ENCODE peak calls at places on chromosomes 11 and 22, in nine cellular contexts. One of them, this sample, is unnamed.
A peak's percentile ranks its signal among the peaks of the same experiment; 100 is the strongest.

GRCh38 chr11:11998091-11998781 is 10.2 kb downstream of the DKK3 start:
- DNase-seq in psoas muscle: no peak
- DNase-seq in PC-3: peak; percentile 88
- DNase-seq in neuronal stem cell: no peak
- DNase-seq in heart right ventricle: no peak
- DNase-seq in osteoblast: peak; percentile 90
- DNase-seq in hepatocyte: no peak
- DNase-seq in suprapubic skin: peak; percentile 35
- DNase-seq in cardiac muscle cell: peak; percentile 86
- DNase-seq in this sample: no peak

GRCh38 chr22:19629331-19629719 is 85.0 kb upstream of the SEPTIN5 start:
- DNase-seq in PC-3: no peak
- DNase-seq in osteoblast: peak; percentile 73
- DNase-seq in suprapubic skin: peak; percentile 49
- DNase-seq in hepatocyte: no peak
- DNase-seq in psoas muscle: no peak
- DNase-seq in cardiac muscle cell: no peak
- DNase-seq in heart right ventricle: no peak
- DNase-seq in neuronal stem cell: no peak
- DNase-seq in this sample: no peak

GRCh38 chr11:113189909-113190667 is 124.3 kb upstream of the TTC12 start:
- DNase-seq in psoas muscle: peak; percentile 56
- DNase-seq in heart right ventricle: no peak
- DNase-seq in hepatocyte: no peak
- DNase-seq in osteoblast: peak; percentile 89
- DNase-seq in neuronal stem cell: no peak
- DNase-seq in PC-3: peak; percentile 66
- DNase-seq in suprapubic skin: no peak
- DNase-seq in cardiac muscle cell: peak; percentile 92
- DNase-seq in this sample: peak; percentile 90

GRCh38 chr11:73380321-73380720 is 4.1 kb downstream of the RELT start:
- DNase-seq in neuronal stem cell: no peak
- DNase-seq in heart right ventricle: no peak
- DNase-seq in psoas muscle: no peak
- DNase-seq in cardiac muscle cell: no peak
- DNase-seq in hepatocyte: no peak
- DNase-seq in suprapubic skin: no peak
- DNase-seq in osteoblast: no peak
- DNase-seq in PC-3: no peak
- DNase-seq in this sample: no peak

GRCh38 chr11:83292709-83293435 is 6.7 kb upstream of the CCDC90B start:
- DNase-seq in psoas muscle: no peak
- DNase-seq in heart right ventricle: peak; percentile 33
- DNase-seq in neuronal stem cell: peak; percentile 58
- DNase-seq in osteoblast: peak; percentile 60
- DNase-seq in cardiac muscle cell: peak; percentile 80
- DNase-seq in hepatocyte: peak; percentile 83
- DNase-seq in PC-3: peak; percentile 84
- DNase-seq in suprapubic skin: no peak
- DNase-seq in this sample: no peak

GRCh38 chr11:83112886-83113285 is 41.2 kb upstream of the RAB30 start:
- DNase-seq in cardiac muscle cell: peak; percentile 14
- DNase-seq in psoas muscle: no peak
- DNase-seq in PC-3: no peak
- DNase-seq in heart right ventricle: no peak
- DNase-seq in neuronal stem cell: no peak
- DNase-seq in hepatocyte: no peak
- DNase-seq in suprapubic skin: no peak
- DNase-seq in osteoblast: no peak
- DNase-seq in this sample: no peak

GRCh38 chr11:124646148-124646547 is 23.5 kb downstream of the TBRG1 start:
- DNase-seq in cardiac muscle cell: no peak
- DNase-seq in osteoblast: no peak
- DNase-seq in suprapubic skin: no peak
- DNase-seq in psoas muscle: no peak
- DNase-seq in neuronal stem cell: no peak
- DNase-seq in PC-3: no peak
- DNase-seq in heart right ventricle: no peak
- DNase-seq in hepatocyte: no peak
- DNase-seq in this sample: no peak

GRCh38 chr11:100632970-100633452 is 54.1 kb upstream of the ARHGAP42 start:
- DNase-seq in cardiac muscle cell: peak; percentile 71
- DNase-seq in osteoblast: peak; percentile 4
- DNase-seq in hepatocyte: peak; percentile 66
- DNase-seq in neuronal stem cell: no peak
- DNase-seq in PC-3: peak; percentile 10
- DNase-seq in heart right ventricle: peak; percentile 80
- DNase-seq in psoas muscle: peak; percentile 29
- DNase-seq in suprapubic skin: peak; percentile 80
- DNase-seq in this sample: peak; percentile 68

GRCh38 chr11:406796-407650 is 7.8 kb downstream of the SIGIRR start:
- DNase-seq in heart right ventricle: peak; percentile 82
- DNase-seq in osteoblast: peak; percentile 98
- DNase-seq in cardiac muscle cell: peak; percentile 90
- DNase-seq in psoas muscle: peak; percentile 85
- DNase-seq in PC-3: peak; percentile 68
- DNase-seq in neuronal stem cell: peak; percentile 72
- DNase-seq in hepatocyte: peak; percentile 89
- DNase-seq in suprapubic skin: no peak
- DNase-seq in this sample: peak; percentile 79

GRCh38 chr11:33116535-33116934 is 44.7 kb downstream of the CSTF3 start:
- DNase-seq in hepatocyte: peak; percentile 18
- DNase-seq in PC-3: peak; percentile 79
- DNase-seq in osteoblast: no peak
- DNase-seq in cardiac muscle cell: no peak
- DNase-seq in suprapubic skin: no peak
- DNase-seq in psoas muscle: no peak
- DNase-seq in heart right ventricle: no peak
- DNase-seq in neuronal stem cell: no peak
- DNase-seq in this sample: no peak

GRCh38 chr11:18720086-18720810 is 5.7 kb downstream of the IGSF22 start:
- DNase-seq in neuronal stem cell: no peak
- DNase-seq in osteoblast: peak; percentile 95
- DNase-seq in PC-3: no peak
- DNase-seq in psoas muscle: no peak
- DNase-seq in cardiac muscle cell: peak; percentile 13
- DNase-seq in suprapubic skin: no peak
- DNase-seq in heart right ventricle: no peak
- DNase-seq in hepatocyte: peak; percentile 64
- DNase-seq in this sample: no peak

GRCh38 chr22:45398214-45398613 is 15.2 kb downstream of the SMC1B start:
- DNase-seq in osteoblast: no peak
- DNase-seq in heart right ventricle: no peak
- DNase-seq in PC-3: no peak
- DNase-seq in hepatocyte: no peak
- DNase-seq in suprapubic skin: no peak
- DNase-seq in cardiac muscle cell: no peak
- DNase-seq in neuronal stem cell: no peak
- DNase-seq in psoas muscle: no peak
- DNase-seq in this sample: no peak

DNA sequence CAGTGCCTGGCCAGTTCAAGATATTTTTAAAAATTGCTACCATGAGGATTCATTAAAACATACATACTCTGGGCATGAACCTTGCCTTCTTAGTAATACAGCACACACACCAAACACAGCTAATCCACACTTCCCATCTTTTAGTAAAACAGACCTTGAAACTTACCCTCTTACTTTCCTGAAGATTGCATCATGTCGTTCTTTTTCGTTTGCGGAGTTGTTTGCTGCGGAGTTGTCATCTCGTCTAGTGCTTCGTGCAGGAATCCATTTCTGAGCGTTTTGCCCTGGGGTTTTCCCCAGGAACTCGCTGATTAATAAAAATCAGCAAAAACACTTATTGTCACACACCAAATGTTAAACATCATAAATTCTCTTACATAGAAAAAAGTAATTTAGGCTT is 3.0 kb downstream of the EIF4G2 start:
- DNase-seq in suprapubic skin: no peak
- DNase-seq in osteoblast: no peak
- DNase-seq in cardiac muscle cell: no peak
- DNase-seq in neuronal stem cell: no peak
- DNase-seq in psoas muscle: no peak
- DNase-seq in heart right ventricle: no peak
- DNase-seq in hepatocyte: no peak
- DNase-seq in PC-3: no peak
- DNase-seq in this sample: no peak
- H3K4me3 ChIP-seq in suprapubic skin: peak overlapping the region; percentile 100
- H3K4me3 ChIP-seq in osteoblast: peak overlapping the region; percentile 91
- H3K4me3 ChIP-seq in cardiac muscle cell: no peak overlapping the region
- H3K4me3 ChIP-seq in neuronal stem cell: no peak overlapping the region
- H3K4me3 ChIP-seq in psoas muscle: peak overlapping the region; percentile 97
- H3K4me3 ChIP-seq in heart right ventricle: peak overlapping the region; percentile 96
- H3K4me3 ChIP-seq in hepatocyte: no peak overlapping the region
- H3K4me3 ChIP-seq in PC-3: peak overlapping the region; percentile 92
- H3K4me3 ChIP-seq in this sample: no peak overlapping the region

GRCh38 chr22:39935116-39935515 is 25.1 kb upstream of the TMA7B start:
- DNase-seq in psoas muscle: no peak
- DNase-seq in cardiac muscle cell: no peak
- DNase-seq in hepatocyte: no peak
- DNase-seq in osteoblast: no peak
- DNase-seq in heart right ventricle: no peak
- DNase-seq in PC-3: no peak
- DNase-seq in neuronal stem cell: no peak
- DNase-seq in suprapubic skin: no peak
- DNase-seq in this sample: no peak

GRCh38 chr22:39932918-39933649 is 27.1 kb upstream of the TMA7B start:
- DNase-seq in hepatocyte: peak; percentile 36
- DNase-seq in psoas muscle: no peak
- DNase-seq in osteoblast: no peak
- DNase-seq in neuronal stem cell: peak; percentile 69
- DNase-seq in PC-3: peak; percentile 52
- DNase-seq in cardiac muscle cell: peak; percentile 53
- DNase-seq in suprapubic skin: no peak
- DNase-seq in heart right ventricle: no peak
- DNase-seq in this sample: no peak

GRCh38 chr22:39935622-39936021 is 24.6 kb upstream of the TMA7B start:
- DNase-seq in osteoblast: no peak
- DNase-seq in neuronal stem cell: no peak
- DNase-seq in psoas muscle: no peak
- DNase-seq in heart right ventricle: no peak
- DNase-seq in cardiac muscle cell: no peak
- DNase-seq in suprapubic skin: no peak
- DNase-seq in PC-3: no peak
- DNase-seq in hepatocyte: no peak
- DNase-seq in this sample: no peak

GRCh38 chr22:39932166-39932565 is 28.0 kb upstream of the TMA7B start:
- DNase-seq in psoas muscle: no peak
- DNase-seq in PC-3: no peak
- DNase-seq in osteoblast: no peak
- DNase-seq in cardiac muscle cell: no peak
- DNase-seq in neuronal stem cell: no peak
- DNase-seq in suprapubic skin: no peak
- DNase-seq in hepatocyte: no peak
- DNase-seq in heart right ventricle: no peak
- DNase-seq in this sample: no peak

DNA sequence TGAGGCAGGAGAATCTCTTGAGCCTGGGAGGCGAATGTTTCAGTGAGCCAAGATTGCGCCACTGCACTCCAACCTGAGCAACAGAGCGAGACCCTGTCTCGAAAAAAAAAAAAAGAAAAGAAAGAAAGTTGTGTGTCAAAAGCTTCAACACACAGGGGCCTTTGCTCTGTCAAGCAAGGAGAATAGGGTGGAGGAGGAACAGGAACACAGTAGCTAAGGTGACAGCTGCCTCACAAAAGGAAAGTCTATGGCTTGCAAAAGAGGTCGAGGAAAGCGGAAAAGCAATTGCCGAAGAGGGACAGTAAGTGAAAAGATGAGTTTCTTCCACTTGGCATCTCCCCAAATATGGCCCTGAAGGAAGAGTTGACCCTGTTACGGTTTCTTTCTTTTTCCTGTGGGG is 26.5 kb upstream of the TMA7B start:
- DNase-seq in osteoblast: no peak
- DNase-seq in hepatocyte: no peak
- DNase-seq in psoas muscle: no peak
- DNase-seq in cardiac muscle cell: no peak
- DNase-seq in PC-3: no peak
- DNase-seq in neuronal stem cell: no peak
- DNase-seq in suprapubic skin: no peak
- DNase-seq in heart right ventricle: no peak
- DNase-seq in this sample: no peak
- H3K4me1 ChIP-seq in osteoblast: no peaks in the 10 kb centered on the region
- H3K4me1 ChIP-seq in hepatocyte: peaks cover 6% of the 10 kb centered on the region
- H3K4me1 ChIP-seq in psoas muscle: no peaks in the 10 kb centered on the region
- H3K4me1 ChIP-seq in cardiac muscle cell: no peaks in the 10 kb centered on the region
- H3K4me1 ChIP-seq in PC-3: no peaks in the 10 kb centered on the region
- H3K4me1 ChIP-seq in neuronal stem cell: peaks cover 12% of the 10 kb centered on the region
- H3K4me1 ChIP-seq in suprapubic skin: peaks cover 19% of the 10 kb centered on the region
- H3K4me1 ChIP-seq in heart right ventricle: no peaks in the 10 kb centered on the region
- H3K4me1 ChIP-seq in this sample: no peaks in the 10 kb centered on the region

GRCh38 chr22:38842512-38843200 is 1.2 kb downstream of the NPTXR start:
- DNase-seq in neuronal stem cell: no peak
- DNase-seq in heart right ventricle: no peak
- DNase-seq in suprapubic skin: no peak
- DNase-seq in cardiac muscle cell: no peak
- DNase-seq in hepatocyte: no peak
- DNase-seq in psoas muscle: no peak
- DNase-seq in osteoblast: peak; percentile 75
- DNase-seq in PC-3: no peak
- DNase-seq in this sample: no peak

GRCh38 chr22:38843716-38844660 is at the start of gene NPTXR:
- DNase-seq in neuronal stem cell: peak; percentile 54
- DNase-seq in heart right ventricle: no peak
- DNase-seq in osteoblast: peak; percentile 97
- DNase-seq in PC-3: peak; percentile 42
- DNase-seq in hepatocyte: peak; percentile 81
- DNase-seq in cardiac muscle cell: peak; percentile 43
- DNase-seq in psoas muscle: peak; percentile 58
- DNase-seq in suprapubic skin: no peak
- DNase-seq in this sample: no peak

GRCh38 chr22:38841635-38842034 is 2.2 kb downstream of the NPTXR start:
- DNase-seq in suprapubic skin: no peak
- DNase-seq in PC-3: no peak
- DNase-seq in osteoblast: peak; percentile 62
- DNase-seq in cardiac muscle cell: no peak
- DNase-seq in neuronal stem cell: no peak
- DNase-seq in hepatocyte: no peak
- DNase-seq in psoas muscle: no peak
- DNase-seq in heart right ventricle: no peak
- DNase-seq in this sample: no peak

GRCh38 chr22:38844661-38845367 is 986 bp upstream of the NPTXR start:
- DNase-seq in osteoblast: no peak
- DNase-seq in psoas muscle: no peak
- DNase-seq in suprapubic skin: no peak
- DNase-seq in hepatocyte: no peak
- DNase-seq in neuronal stem cell: no peak
- DNase-seq in heart right ventricle: no peak
- DNase-seq in cardiac muscle cell: peak; percentile 73
- DNase-seq in PC-3: no peak
- DNase-seq in this sample: no peak

GRCh38 chr22:38843201-38843715 is 570 bp downstream of the NPTXR start:
- DNase-seq in PC-3: peak; percentile 55
- DNase-seq in hepatocyte: peak; percentile 92
- DNase-seq in psoas muscle: peak; percentile 46
- DNase-seq in cardiac muscle cell: peak; percentile 82
- DNase-seq in heart right ventricle: no peak
- DNase-seq in osteoblast: peak; percentile 98
- DNase-seq in suprapubic skin: no peak
- DNase-seq in neuronal stem cell: peak; percentile 56
- DNase-seq in this sample: no peak
- H3K4me3 ChIP-seq in PC-3: peak overlapping the region; percentile 68
- H3K4me3 ChIP-seq in hepatocyte: peak overlapping the region; percentile 90
- H3K4me3 ChIP-seq in psoas muscle: peak overlapping the region; percentile 58
- H3K4me3 ChIP-seq in cardiac muscle cell: peak overlapping the region; percentile 51
- H3K4me3 ChIP-seq in heart right ventricle: peak overlapping the region; percentile 60
- H3K4me3 ChIP-seq in osteoblast: peak overlapping the region; percentile 43
- H3K4me3 ChIP-seq in suprapubic skin: peak overlapping the region; percentile 58
- H3K4me3 ChIP-seq in neuronal stem cell: peak overlapping the region; percentile 80
- H3K4me3 ChIP-seq in this sample: peak overlapping the region; percentile 53

GRCh38 chr11:118606844-118607228 is 579 bp upstream of the PHLDB1 start:
- DNase-seq in neuronal stem cell: no peak
- DNase-seq in PC-3: no peak
- DNase-seq in psoas muscle: no peak
- DNase-seq in osteoblast: no peak
- DNase-seq in heart right ventricle: no peak
- DNase-seq in cardiac muscle cell: no peak
- DNase-seq in hepatocyte: no peak
- DNase-seq in suprapubic skin: no peak
- DNase-seq in this sample: peak; percentile 28
- H3K4me1 ChIP-seq in neuronal stem cell: peaks cover 36% of the 10 kb centered on the region
- H3K4me1 ChIP-seq in PC-3: peaks cover 5% of the 10 kb centered on the region
- H3K4me1 ChIP-seq in psoas muscle: peaks cover 5% of the 10 kb centered on the region
- H3K4me1 ChIP-seq in osteoblast: peaks cover 55% of the 10 kb centered on the region
- H3K4me1 ChIP-seq in heart right ventricle: peaks cover 36% of the 10 kb centered on the region
- H3K4me1 ChIP-seq in cardiac muscle cell: peaks cover 20% of the 10 kb centered on the region
- H3K4me1 ChIP-seq in hepatocyte: peaks cover 68% of the 10 kb centered on the region
- H3K4me1 ChIP-seq in suprapubic skin: peaks cover 81% of the 10 kb centered on the region
- H3K4me1 ChIP-seq in this sample: no peaks in the 10 kb centered on the region